ENCODE peak calls at places on chromosomes 6 and 20, in five cellular contexts. R is GM12878, A is body of pancreas, Q is fibroblast of lung, P is GM23338. I is an unnamed sample.

GRCh38 chr20:50061151-50062005 is 51.6 kb downstream of the UBE2V1 start:
- DNase-seq in A (no peak), R (no peak), Q (no peak), P (no peak), I (no peak)

GRCh38 chr20:47380481-47380880 is 24.0 kb upstream of the ZMYND8 start:
- DNase-seq in R (no peak), P (no peak), Q (no peak), A (peak; percentile 35), I (no peak)

GRCh38 chr6:13614126-13614925 is 809 bp upstream of the NOL7 start:
- DNase-seq in Q (peak; percentile 53), R (no peak), A (peak; percentile 58), P (peak; percentile 62), I (peak; percentile 63)

GRCh38 chr6:45422541-45423110 is 44.9 kb upstream of the SUPT3H start:
- DNase-seq in Q (peak; percentile 69), A (peak; percentile 24), P (peak; percentile 62), R (no peak), I (peak; percentile 23)

GRCh38 chr6:71510057-71510713 is 221.6 kb downstream of the OGFRL1 start:
- DNase-seq in R (no peak), A (peak; percentile 38), P (peak; percentile 77), Q (peak; percentile 93), I (peak; percentile 20)

GRCh38 chr20:8043687-8044278 is 24.2 kb upstream of the TMX4 start:
- DNase-seq in R (no peak), P (peak; percentile 84), Q (peak; percentile 73), A (peak; percentile 39), I (no peak)

GRCh38 chr6:82118150-82118562 is 129.4 kb downstream of the IBTK start:
- DNase-seq in A (peak; percentile 14), Q (no peak), R (no peak), P (no peak), I (no peak)

GRCh38 chr20:17648782-17649730 is 33.0 kb downstream of the RRBP1 start:
- DNase-seq in A (peak; percentile 75), P (peak; percentile 47), R (peak; percentile 5), Q (no peak), I (no peak)

GRCh38 chr20:16241911-16242310 is 331.3 kb downstream of the KIF16B start:
- DNase-seq in P (no peak), A (no peak), R (no peak), Q (no peak), I (peak; percentile 31)

GRCh38 chr20:62808211-62808865 is 3.7 kb downstream of the OGFR start:
- DNase-seq in R (no peak), A (peak; percentile 67), Q (peak; percentile 61), P (peak; percentile 84), I (peak; percentile 67)

GRCh38 chr6:71288228-71289038 is at the start of gene OGFRL1:
- DNase-seq in P (peak; percentile 72), A (peak; percentile 74), R (no peak), Q (peak; percentile 58), I (peak; percentile 74)

GRCh38 chr6:13769655-13770053 is 44.7 kb downstream of the MCUR1 start:
- DNase-seq in A (no peak), R (no peak), Q (no peak), P (peak; percentile 74), I (peak; percentile 51)

GRCh38 chr20:25281541-25281991 is 33.7 kb downstream of the PYGB start:
- DNase-seq in R (peak; percentile 64), P (no peak), Q (no peak), A (peak; percentile 13), I (no peak)

GRCh38 chr20:46114449-46114848 is 3.7 kb upstream of the CD40 start:
- DNase-seq in A (no peak), P (no peak), Q (no peak), R (no peak), I (no peak)

GRCh38 chr6:13261464-13261994 is 66.8 kb downstream of the TBC1D7 start:
- DNase-seq in R (peak; percentile 80), A (no peak), Q (no peak), P (no peak), I (no peak)

DNA sequence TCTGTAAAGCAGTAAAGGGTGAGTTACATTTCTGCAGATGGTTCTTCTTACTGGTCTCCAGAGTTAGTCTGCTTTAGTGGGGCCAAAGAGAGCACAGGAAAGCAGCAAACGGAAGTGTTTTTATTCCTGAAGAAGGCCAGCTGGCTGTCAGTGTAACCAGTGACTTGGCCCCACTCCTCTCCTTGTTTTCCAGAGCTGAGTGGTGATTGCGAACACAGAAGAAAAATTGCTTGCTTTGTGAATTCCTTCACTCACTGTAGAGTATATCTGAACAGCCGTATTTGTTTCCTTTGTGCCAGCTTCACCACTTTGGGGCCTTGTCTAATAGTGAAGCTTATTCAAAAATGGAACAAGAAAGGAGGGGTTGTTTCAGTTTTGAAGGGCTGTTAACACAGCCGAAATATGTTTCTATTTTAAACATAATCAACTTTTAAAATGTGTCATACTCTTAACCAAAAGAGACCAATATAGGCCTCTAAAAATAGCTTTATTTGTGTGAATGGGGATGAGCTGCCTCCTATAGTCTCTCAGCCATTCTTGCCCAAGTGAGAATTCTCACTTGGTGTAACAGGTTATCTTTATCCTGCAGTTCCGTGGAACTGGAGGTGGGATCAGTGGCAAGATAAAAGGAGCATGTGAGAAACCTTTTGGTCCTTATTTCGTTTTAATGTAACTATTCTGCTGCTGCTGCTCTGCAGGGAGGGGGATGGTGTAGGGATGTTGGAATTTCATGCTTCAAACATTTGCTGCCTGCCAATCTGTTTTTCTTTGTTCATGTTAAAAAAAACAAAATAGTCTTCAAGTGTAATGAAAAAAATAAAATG is 37.8 kb downstream of the ZC2HC1B start:
- DNase-seq in Q (peak; percentile 82), A (no peak), R (peak; percentile 48), P (no peak), I (peak; percentile 65)
- H3K27ac ChIP-seq in Q (no peak overlapping the region), A (no peak overlapping the region), R (peak overlapping the region; percentile 86), P (no peak overlapping the region), I (peak overlapping the region; percentile 18)

DNA sequence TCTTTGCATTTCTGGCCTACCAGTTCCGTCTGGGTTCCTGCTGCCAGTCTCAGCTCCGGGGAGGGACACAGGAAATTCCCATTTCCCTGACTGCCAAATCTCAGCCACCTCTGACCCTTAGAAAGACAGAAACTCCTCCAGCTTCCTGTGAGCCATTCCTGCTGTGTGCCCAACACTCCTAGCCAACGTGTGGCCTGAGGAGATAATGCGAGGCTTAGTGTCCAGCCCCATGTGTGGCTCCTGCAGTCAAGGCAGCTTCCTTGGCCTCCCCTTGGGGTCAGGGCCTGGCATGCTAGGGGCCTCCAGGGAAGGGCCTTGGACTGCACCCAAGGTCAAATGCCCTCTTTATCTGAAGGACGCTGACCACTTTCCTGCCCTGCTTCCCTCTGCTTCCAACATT is 45.1 kb downstream of the MAFB start:
- DNase-seq in A (no peak), P (no peak), R (no peak), Q (no peak), I (peak; percentile 41)
- H3K27ac ChIP-seq in A (no peak overlapping the region), P (no peak overlapping the region), R (no peak overlapping the region), Q (no peak overlapping the region), I (no peak overlapping the region)

GRCh38 chr6:110938176-110938575 is 20.3 kb upstream of the GTF3C6 start:
- DNase-seq in Q (no peak), P (no peak), A (no peak), R (no peak), I (no peak)

GRCh38 chr6:110930795-110931194 is 27.7 kb upstream of the GTF3C6 start:
- DNase-seq in Q (no peak), P (no peak), A (no peak), R (no peak), I (no peak)

GRCh38 chr6:110934499-110934898 is 24.0 kb upstream of the GTF3C6 start:
- DNase-seq in Q (no peak), A (no peak), R (no peak), P (no peak), I (no peak)

GRCh38 chr6:110935171-110935570 is 23.3 kb upstream of the GTF3C6 start:
- DNase-seq in Q (no peak), A (no peak), R (no peak), P (no peak), I (no peak)

DNA sequence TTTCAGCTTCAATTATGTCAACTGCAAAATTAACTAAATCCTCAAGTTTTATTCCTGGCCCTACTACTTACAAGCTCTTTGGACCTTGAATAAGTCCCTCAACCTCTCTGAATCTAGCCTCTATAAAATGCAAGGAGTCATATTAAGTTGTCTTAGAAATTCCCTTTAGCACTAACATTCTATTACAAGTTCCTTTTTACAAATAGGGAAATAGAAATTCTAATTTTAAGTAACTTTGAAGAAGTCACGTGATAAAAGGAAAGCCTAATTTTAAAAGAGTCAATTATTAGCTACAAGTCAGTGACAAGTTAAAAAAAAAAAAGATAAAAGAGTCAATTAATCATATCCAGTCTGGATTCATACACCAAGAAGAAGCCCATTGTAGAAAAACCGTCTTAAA is 24.6 kb upstream of the GTF3C6 start:
- DNase-seq in A (no peak), Q (no peak), R (no peak), P (no peak), I (no peak)
- H3K27ac ChIP-seq in A (no peak overlapping the region), Q (no peak overlapping the region), R (no peak overlapping the region), P (no peak overlapping the region), I (no peak overlapping the region)

GRCh38 chr6:167129588-167129987 is 6.7 kb downstream of the CCR6 start:
- DNase-seq in P (no peak), Q (no peak), A (no peak), R (no peak), I (no peak)
- H3K27ac ChIP-seq in P (no peak overlapping the region), Q (no peak overlapping the region), A (no peak overlapping the region), R (peak overlapping the region; percentile 47), I (no peak overlapping the region)

GRCh38 chr6:144637535-144637934 is 352.4 kb downstream of the UTRN start:
- DNase-seq in P (no peak), R (no peak), Q (no peak), A (no peak), I (no peak)

GRCh38 chr6:144644776-144645175 is 359.6 kb downstream of the UTRN start:
- DNase-seq in P (peak; percentile 80), A (no peak), R (no peak), Q (no peak), I (no peak)

GRCh38 chr6:144634371-144634770 is 349.2 kb downstream of the UTRN start:
- DNase-seq in Q (no peak), A (no peak), R (no peak), P (no peak), I (no peak)

GRCh38 chr6:144635051-144635450 is 349.9 kb downstream of the UTRN start:
- DNase-seq in Q (no peak), R (no peak), A (no peak), P (no peak), I (peak; percentile 30)

DNA sequence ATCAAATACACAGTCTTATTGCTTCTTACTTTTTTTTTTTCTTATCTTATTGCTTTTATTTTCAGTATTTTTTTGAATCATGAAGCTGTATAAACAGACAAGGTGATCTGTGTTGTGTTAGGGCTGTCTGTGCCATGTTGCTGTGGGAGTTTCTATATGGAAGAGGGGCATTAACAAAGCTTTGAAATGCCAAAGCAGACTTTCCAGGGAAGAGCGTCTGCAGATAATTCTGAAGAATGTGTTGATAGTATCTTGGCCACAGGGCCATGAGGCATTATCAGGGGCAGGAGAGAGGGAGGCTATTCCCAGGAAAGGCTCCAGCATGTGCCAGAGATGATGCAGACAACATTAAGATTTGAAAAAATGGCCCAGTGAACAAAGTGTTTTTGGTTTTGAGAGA is 354.5 kb downstream of the UTRN start:
- DNase-seq in R (no peak), P (no peak), A (no peak), Q (no peak), I (no peak)
- H3K27ac ChIP-seq in R (no peak overlapping the region), P (no peak overlapping the region), A (no peak overlapping the region), Q (no peak overlapping the region), I (no peak overlapping the region)